ENCODE peak calls at places on chromosomes 4 and X, in six cellular contexts. One of them, this sample, is unnamed.

GRCh38 chr4:71140563-71140962 is 147.1 kb downstream of the DCK start:
- DNase-seq in endothelial cell of umbilical vein: no peak
- DNase-seq in IMR-90: no peak
- DNase-seq in mammary epithelial cell: no peak
- DNase-seq in mesenchymal stem cell: no peak
- DNase-seq in OCI-LY7: no peak
- DNase-seq in this sample: no peak

GRCh38 chr4:172173206-172173605 is 360.0 kb downstream of the GALNTL6 start:
- DNase-seq in OCI-LY7: no peak
- DNase-seq in IMR-90: peak
- DNase-seq in mammary epithelial cell: no peak
- DNase-seq in mesenchymal stem cell: no peak
- DNase-seq in endothelial cell of umbilical vein: no peak
- DNase-seq in this sample: no peak

GRCh38 chr4:2807571-2807970 is 14.7 kb downstream of the SH3BP2 start:
- DNase-seq in endothelial cell of umbilical vein: no peak
- DNase-seq in mesenchymal stem cell: no peak
- DNase-seq in OCI-LY7: no peak
- DNase-seq in mammary epithelial cell: no peak
- DNase-seq in IMR-90: no peak
- DNase-seq in this sample: no peak

GRCh38 chr4:154018659-154019058 is 229.8 kb upstream of the SFRP2 start:
- DNase-seq in mammary epithelial cell: no peak
- DNase-seq in endothelial cell of umbilical vein: no peak
- DNase-seq in mesenchymal stem cell: no peak
- DNase-seq in OCI-LY7: no peak
- DNase-seq in IMR-90: no peak
- DNase-seq in this sample: peak

GRCh38 chrX:68083510-68083909 is 349.8 kb downstream of the OPHN1 start:
- DNase-seq in endothelial cell of umbilical vein: no peak
- DNase-seq in IMR-90: peak
- DNase-seq in mammary epithelial cell: no peak
- DNase-seq in OCI-LY7: no peak
- DNase-seq in mesenchymal stem cell: no peak
- DNase-seq in this sample: no peak

GRCh38 chr4:139922625-139923024 is 231.4 kb downstream of the MAML3 start:
- DNase-seq in IMR-90: peak
- DNase-seq in mesenchymal stem cell: no peak
- DNase-seq in endothelial cell of umbilical vein: peak
- DNase-seq in mammary epithelial cell: no peak
- DNase-seq in OCI-LY7: no peak
- DNase-seq in this sample: no peak

GRCh38 chr4:82864336-82865001 is 26.5 kb downstream of the SEC31A start:
- DNase-seq in mammary epithelial cell: no peak
- DNase-seq in mesenchymal stem cell: no peak
- DNase-seq in IMR-90: no peak
- DNase-seq in endothelial cell of umbilical vein: no peak
- DNase-seq in OCI-LY7: no peak
- DNase-seq in this sample: no peak

GRCh38 chr4:37652747-37653527 is 33.2 kb downstream of the RELL1 start:
- DNase-seq in mammary epithelial cell: no peak
- DNase-seq in OCI-LY7: no peak
- DNase-seq in IMR-90: no peak
- DNase-seq in mesenchymal stem cell: no peak
- DNase-seq in endothelial cell of umbilical vein: no peak
- DNase-seq in this sample: no peak

GRCh38 chr4:72568959-72569718 is at the start of gene ADAMTS3:
- DNase-seq in mesenchymal stem cell: peak
- DNase-seq in mammary epithelial cell: peak
- DNase-seq in IMR-90: peak
- DNase-seq in OCI-LY7: no peak
- DNase-seq in endothelial cell of umbilical vein: peak
- DNase-seq in this sample: peak

GRCh38 chr4:68582339-68582717 is 6.2 kb upstream of the UGT2B17 start:
- DNase-seq in mesenchymal stem cell: no peak
- DNase-seq in IMR-90: no peak
- DNase-seq in OCI-LY7: no peak
- DNase-seq in mammary epithelial cell: no peak
- DNase-seq in endothelial cell of umbilical vein: no peak
- DNase-seq in this sample: no peak

GRCh38 chrX:152619897-152620296 is 17.8 kb upstream of the GABRQ start:
- DNase-seq in mesenchymal stem cell: no peak
- DNase-seq in IMR-90: no peak
- DNase-seq in endothelial cell of umbilical vein: no peak
- DNase-seq in OCI-LY7: no peak
- DNase-seq in mammary epithelial cell: no peak
- DNase-seq in this sample: no peak

GRCh38 chrX:104742345-104742744 is 176.3 kb downstream of the IL1RAPL2 start:
- DNase-seq in IMR-90: no peak
- DNase-seq in mammary epithelial cell: peak
- DNase-seq in OCI-LY7: no peak
- DNase-seq in endothelial cell of umbilical vein: no peak
- DNase-seq in mesenchymal stem cell: peak
- DNase-seq in this sample: no peak

GRCh38 chr4:186458050-186458449 is 97.3 kb downstream of the MTNR1A start:
- DNase-seq in mammary epithelial cell: no peak
- DNase-seq in mesenchymal stem cell: no peak
- DNase-seq in IMR-90: no peak
- DNase-seq in OCI-LY7: no peak
- DNase-seq in endothelial cell of umbilical vein: no peak
- DNase-seq in this sample: no peak
- H3K4me3 ChIP-seq in mammary epithelial cell: no peak
- H3K4me3 ChIP-seq in mesenchymal stem cell: no peak
- H3K4me3 ChIP-seq in IMR-90: no peak
- H3K4me3 ChIP-seq in OCI-LY7: no peak
- H3K4me3 ChIP-seq in endothelial cell of umbilical vein: no peak
- H3K4me3 ChIP-seq in this sample: no peak

GRCh38 chrX:40147399-40148188 is 49.8 kb upstream of the BCOR start:
- DNase-seq in endothelial cell of umbilical vein: no peak
- DNase-seq in mesenchymal stem cell: peak
- DNase-seq in mammary epithelial cell: no peak
- DNase-seq in OCI-LY7: no peak
- DNase-seq in IMR-90: no peak
- DNase-seq in this sample: no peak
- H3K4me2 ChIP-seq in endothelial cell of umbilical vein: no peak
- H3K4me2 ChIP-seq in mesenchymal stem cell: no peak
- H3K4me2 ChIP-seq in mammary epithelial cell: no peak
- H3K4me2 ChIP-seq in OCI-LY7: peak
- H3K4me2 ChIP-seq in IMR-90: no peak
- H3K4me2 ChIP-seq in this sample: no peak

DNA sequence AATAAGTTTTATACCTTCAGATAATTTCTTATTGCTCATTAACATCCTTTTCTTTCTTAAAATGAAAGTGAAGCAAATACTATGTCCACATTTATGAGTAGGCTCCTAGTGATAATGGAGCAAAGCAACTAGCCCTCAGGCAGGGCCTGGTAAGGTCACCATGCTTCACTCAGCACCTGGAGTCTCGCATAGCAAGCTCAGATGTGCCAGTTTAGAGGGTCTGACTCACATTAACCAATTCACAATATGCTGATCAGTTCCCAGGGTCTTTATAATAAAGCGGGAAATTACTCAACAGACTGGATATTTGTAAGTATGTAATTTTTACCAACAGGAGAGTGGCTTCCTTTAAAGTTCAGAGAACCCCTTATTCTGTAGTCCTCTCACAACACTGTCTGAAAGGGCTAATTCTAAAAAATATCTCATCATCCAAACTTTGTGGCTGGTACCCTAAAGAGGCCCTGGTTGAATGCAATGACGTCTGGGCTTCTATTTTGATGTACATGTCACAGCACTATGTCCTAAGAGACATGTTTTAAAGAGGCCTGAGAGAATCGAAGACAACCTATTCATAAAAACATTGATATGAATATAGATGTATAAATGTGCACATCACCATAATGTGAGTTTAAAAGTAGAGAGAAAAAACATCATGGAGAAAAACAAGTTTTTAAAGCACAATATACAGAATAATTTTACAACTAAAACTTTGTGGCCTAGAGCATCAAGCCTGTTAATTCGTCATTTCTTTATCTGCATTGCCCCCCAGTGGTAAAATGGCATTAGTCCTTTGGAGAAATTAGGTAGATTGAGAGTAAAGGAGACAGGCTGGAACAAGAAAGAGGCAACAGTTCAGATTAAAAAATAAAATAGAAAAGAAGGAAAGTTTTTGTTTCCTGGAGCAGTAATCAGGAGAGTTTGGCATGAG is 44.3 kb downstream of the IL21 start:
- DNase-seq in mesenchymal stem cell: peak
- DNase-seq in endothelial cell of umbilical vein: peak
- DNase-seq in mammary epithelial cell: peak
- DNase-seq in OCI-LY7: peak
- DNase-seq in IMR-90: peak
- DNase-seq in this sample: peak
- H2AFZ ChIP-seq in mesenchymal stem cell: no peak
- H2AFZ ChIP-seq in endothelial cell of umbilical vein: no peak
- H2AFZ ChIP-seq in mammary epithelial cell: no peak
- H2AFZ ChIP-seq in OCI-LY7: peak
- H2AFZ ChIP-seq in IMR-90: no peak
- H2AFZ ChIP-seq in this sample: no peak

GRCh38 chr4:118889313-118889694 is 650 bp downstream of the SYNPO2 start:
- DNase-seq in endothelial cell of umbilical vein: no peak
- DNase-seq in mammary epithelial cell: no peak
- DNase-seq in OCI-LY7: no peak
- DNase-seq in mesenchymal stem cell: no peak
- DNase-seq in IMR-90: no peak
- DNase-seq in this sample: no peak
- H3K4me3 ChIP-seq in endothelial cell of umbilical vein: no peak
- H3K4me3 ChIP-seq in mammary epithelial cell: peak
- H3K4me3 ChIP-seq in OCI-LY7: no peak
- H3K4me3 ChIP-seq in mesenchymal stem cell: no peak
- H3K4me3 ChIP-seq in IMR-90: peak
- H3K4me3 ChIP-seq in this sample: no peak

GRCh38 chrX:20529711-20530110 is 263.0 kb upstream of the RPS6KA3 start:
- DNase-seq in OCI-LY7: no peak
- DNase-seq in mammary epithelial cell: no peak
- DNase-seq in IMR-90: no peak
- DNase-seq in mesenchymal stem cell: no peak
- DNase-seq in endothelial cell of umbilical vein: no peak
- DNase-seq in this sample: no peak
- H3K4me2 ChIP-seq in OCI-LY7: no peak
- H3K4me2 ChIP-seq in mammary epithelial cell: no peak
- H3K4me2 ChIP-seq in IMR-90: no peak
- H3K4me2 ChIP-seq in mesenchymal stem cell: no peak
- H3K4me2 ChIP-seq in endothelial cell of umbilical vein: no peak
- H3K4me2 ChIP-seq in this sample: no peak

GRCh38 chr4:179398414-179398813 is 1956.2 kb upstream of the AGA start:
- DNase-seq in OCI-LY7: no peak
- DNase-seq in mammary epithelial cell: no peak
- DNase-seq in IMR-90: no peak
- DNase-seq in endothelial cell of umbilical vein: no peak
- DNase-seq in mesenchymal stem cell: peak
- DNase-seq in this sample: no peak

DNA sequence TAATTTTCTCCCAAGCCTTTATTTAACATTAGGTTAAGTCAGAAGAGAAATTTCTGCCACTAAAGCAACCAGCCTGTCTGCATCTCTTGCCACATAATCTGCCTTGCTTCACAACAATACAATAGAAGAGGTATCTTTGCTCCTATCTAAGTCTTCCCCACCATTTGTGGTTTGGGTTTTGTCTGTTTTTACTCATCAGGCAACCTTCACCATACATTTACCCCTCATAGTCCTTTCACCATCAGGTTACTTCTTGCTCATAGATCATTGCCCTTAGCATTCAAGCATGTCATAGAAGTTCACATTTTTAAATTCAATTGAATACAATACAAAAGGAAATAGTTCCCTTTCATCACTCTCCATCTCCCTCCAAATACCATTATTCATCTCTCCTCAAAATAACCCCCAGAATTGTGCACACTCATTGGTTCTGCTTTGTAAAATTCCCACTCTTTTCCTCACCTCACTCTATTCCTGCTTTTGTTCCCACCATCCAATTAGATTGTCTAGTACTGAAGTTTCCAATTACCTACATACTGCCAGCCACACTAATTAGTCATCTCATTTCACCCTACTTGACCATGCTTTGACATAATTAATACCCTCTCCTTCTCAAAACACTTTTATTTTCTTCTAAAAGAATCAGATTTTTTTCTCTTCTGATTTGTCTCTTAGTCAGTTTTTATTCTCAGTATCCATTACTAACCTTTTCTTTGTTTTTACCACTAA is 1957.0 kb upstream of the AGA start:
- DNase-seq in mesenchymal stem cell: no peak
- DNase-seq in mammary epithelial cell: no peak
- DNase-seq in IMR-90: no peak
- DNase-seq in endothelial cell of umbilical vein: no peak
- DNase-seq in OCI-LY7: no peak
- DNase-seq in this sample: no peak
- H2AFZ ChIP-seq in mesenchymal stem cell: no peak
- H2AFZ ChIP-seq in mammary epithelial cell: no peak
- H2AFZ ChIP-seq in IMR-90: no peak
- H2AFZ ChIP-seq in endothelial cell of umbilical vein: no peak
- H2AFZ ChIP-seq in OCI-LY7: no peak
- H2AFZ ChIP-seq in this sample: no peak

DNA sequence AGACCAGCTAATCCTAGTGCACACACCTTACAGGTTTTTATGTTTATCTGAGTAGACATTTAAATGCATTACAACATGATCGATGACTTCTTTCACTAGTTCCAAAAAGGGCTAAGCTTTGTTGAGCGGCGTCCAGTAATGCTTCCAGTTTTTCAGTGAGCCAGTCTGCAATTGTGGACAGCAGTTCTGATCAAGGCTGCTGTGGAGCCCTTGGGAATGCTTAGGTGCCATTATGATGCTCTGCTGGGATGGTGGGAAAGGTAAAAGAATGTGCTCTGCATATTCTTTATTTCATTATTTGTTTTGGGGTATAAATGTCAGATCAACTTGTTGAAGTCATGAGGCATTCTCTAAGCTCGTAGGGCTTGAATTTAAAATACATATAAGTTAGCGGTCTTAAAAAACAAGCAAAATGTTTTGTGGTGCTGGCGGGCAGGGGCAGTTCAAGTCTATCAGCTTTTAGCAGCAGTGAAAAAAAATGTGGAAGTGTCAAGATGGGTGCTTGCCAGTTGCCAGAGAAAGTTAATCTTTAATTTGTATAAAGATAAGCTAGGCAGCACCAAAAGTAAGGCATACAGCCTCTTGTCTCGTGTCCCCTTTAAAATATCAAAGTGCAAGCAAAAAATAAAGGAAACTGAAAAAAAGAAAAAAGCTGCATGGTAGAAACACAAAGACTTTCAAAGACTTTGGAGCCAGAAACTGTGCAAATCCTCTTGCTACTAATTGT is 5.8 kb downstream of the MID1IP1 start:
- DNase-seq in endothelial cell of umbilical vein: no peak
- DNase-seq in mesenchymal stem cell: peak
- DNase-seq in OCI-LY7: peak
- DNase-seq in IMR-90: no peak
- DNase-seq in mammary epithelial cell: no peak
- DNase-seq in this sample: no peak
- H3K4me3 ChIP-seq in endothelial cell of umbilical vein: no peak
- H3K4me3 ChIP-seq in mesenchymal stem cell: no peak
- H3K4me3 ChIP-seq in OCI-LY7: peak
- H3K4me3 ChIP-seq in IMR-90: peak
- H3K4me3 ChIP-seq in mammary epithelial cell: no peak
- H3K4me3 ChIP-seq in this sample: peak

This sample was measured in DND-41.